ENCODE peak calls at places on chromosomes 5 and 9, in ten cellular contexts. U, B, M, T, K, I, R, S, D and G are unnamed samples.

GRCh38 chr5:59587489-59588337 is 305.8 kb downstream of the PDE4D start:
- DNase-seq in D (peak), R (peak), U (peak), M (no peak), T (peak), B (no peak), I (no peak), K (no peak), S (no peak), G (peak)

GRCh38 chr9:99762470-99762869 is 59.2 kb upstream of the NR4A3 start:
- DNase-seq in M (no peak), D (no peak), T (no peak), R (no peak), I (no peak), B (peak), S (no peak), U (no peak), K (no peak), G (no peak)

GRCh38 chr9:92600075-92600741 is 64.4 kb upstream of the ECM2 start:
- DNase-seq in R (no peak), U (no peak), T (no peak), I (no peak), D (no peak), B (no peak), S (no peak), M (no peak), K (no peak), G (no peak)

GRCh38 chr9:129954868-129955550 is 88.0 kb downstream of the FNBP1 start:
- DNase-seq in T (no peak), B (no peak), M (no peak), S (no peak), I (no peak), U (no peak), K (no peak), R (no peak), D (no peak), G (no peak)

GRCh38 chr5:94702729-94703128 is 84.3 kb downstream of the SLF1 start:
- DNase-seq in T (no peak), I (no peak), K (no peak), D (no peak), U (no peak), B (peak), S (no peak), R (no peak), M (no peak), G (no peak)

GRCh38 chr5:64207978-64208377 is 42.3 kb downstream of the RNF180 start:
- DNase-seq in R (no peak), M (no peak), B (no peak), T (peak), D (peak), U (no peak), S (no peak), I (no peak), K (no peak), G (no peak)

GRCh38 chr5:78568212-78568611 is 80.4 kb downstream of the LHFPL2 start:
- DNase-seq in D (peak), T (no peak), M (no peak), K (no peak), I (no peak), B (no peak), R (peak), S (no peak), U (no peak), G (no peak)

GRCh38 chr9:124264812-124265211 is 7.1 kb downstream of the NEK6 start:
- DNase-seq in K (peak), T (no peak), D (no peak), M (no peak), U (no peak), I (no peak), R (no peak), B (peak), S (no peak), G (no peak)

GRCh38 chr5:134567651-134568338 is 42.3 kb downstream of the JADE2 start:
- DNase-seq in B (no peak), S (no peak), R (no peak), D (no peak), K (no peak), T (no peak), M (no peak), U (no peak), I (no peak), G (no peak)

GRCh38 chr9:81374459-81374858 is 314.9 kb downstream of the TLE1 start:
- DNase-seq in S (no peak), T (no peak), U (no peak), M (no peak), I (no peak), D (no peak), K (no peak), R (no peak), B (no peak), G (no peak)

GRCh38 chr5:149656576-149657182 is 73.4 kb upstream of the PPARGC1B start:
- DNase-seq in M (no peak), I (no peak), T (peak), D (no peak), R (no peak), K (no peak), B (no peak), U (peak), S (no peak), G (no peak)

GRCh38 chr5:114361724-114362196 is at the start of gene KCNN2:
- DNase-seq in S (no peak), U (no peak), K (peak), B (peak), D (peak), T (peak), R (peak), I (peak), M (peak), G (peak)

GRCh38 chr5:18314192-18314778 is 680.0 kb downstream of the TAF11L14 start:
- DNase-seq in T (peak), U (peak), M (no peak), R (peak), S (peak), D (peak), K (peak), B (no peak), I (no peak), G (no peak)

GRCh38 chr9:97788763-97789663 is 64.0 kb upstream of the FOXE1 start:
- DNase-seq in T (no peak), I (no peak), M (no peak), D (no peak), R (no peak), K (no peak), U (no peak), S (no peak), B (no peak), G (no peak)

GRCh38 chr9:93097496-93098205 is 1.6 kb downstream of the CARD19 start:
- DNase-seq in R (peak), M (peak), S (no peak), K (no peak), I (no peak), D (peak), U (no peak), T (no peak), B (no peak), G (no peak)

GRCh38 chr9:38278931-38279532 is 113.5 kb upstream of the ALDH1B1 start:
- DNase-seq in T (no peak), U (no peak), B (no peak), D (no peak), S (no peak), M (no peak), R (no peak), I (no peak), K (no peak), G (no peak)

GRCh38 chr5:1727571-1727970 is 72.1 kb downstream of the MRPL36 start:
- DNase-seq in B (no peak), M (peak), T (peak), S (no peak), I (no peak), K (no peak), R (no peak), U (no peak), D (no peak), G (no peak)

GRCh38 chr5:35877655-35878054 is 21.0 kb downstream of the IL7R start:
- DNase-seq in I (no peak), T (no peak), U (no peak), K (no peak), B (no peak), S (no peak), M (no peak), R (no peak), D (no peak), G (no peak)

GRCh38 chr5:135215617-135215995 is 181.6 kb upstream of the PITX1 start:
- DNase-seq in R (no peak), D (no peak), K (no peak), T (no peak), M (no peak), S (no peak), B (no peak), I (peak), U (no peak), G (no peak)

GRCh38 chr9:74016004-74016403 is 481.1 kb upstream of the RORB start:
- DNase-seq in S (no peak), K (no peak), D (no peak), M (no peak), T (no peak), U (no peak), B (no peak), I (no peak), R (no peak), G (no peak)

GRCh38 chr9:93267091-93267541 is 83.2 kb downstream of the WNK2 start:
- DNase-seq in I (peak), M (peak), R (no peak), S (no peak), B (no peak), U (no peak), D (no peak), K (no peak), T (no peak), G (no peak)